ENCODE peak calls at places on chromosomes 4 and X, in six cellular contexts. M, A, U, B, L and V are unnamed samples.

GRCh38 chrX:51332188-51332942 is at the start of gene NUDT10:
- DNase-seq in U (no peak), L (peak), A (peak), M (peak), B (peak), V (no peak)

GRCh38 chr4:3771932-3772495 is 5.8 kb downstream of the ADRA2C start:
- DNase-seq in L (no peak), A (no peak), B (no peak), M (no peak), U (no peak), V (no peak)

GRCh38 chr4:150126880-150127236 is 48.6 kb downstream of the DCLK2 start:
- DNase-seq in L (peak), M (peak), B (no peak), A (peak), U (no peak), V (peak)

GRCh38 chrX:101759000-101759399 is 99.3 kb upstream of the ARMCX2 start:
- DNase-seq in L (peak), B (no peak), U (no peak), M (peak), A (peak), V (no peak)

GRCh38 chr4:23889814-23890269 is at the start of gene PPARGC1A:
- DNase-seq in L (peak), A (peak), M (no peak), U (peak), B (peak), V (no peak)

GRCh38 chr4:139419388-139419914 is 34.5 kb upstream of the RAB33B start:
- DNase-seq in L (peak), M (peak), U (no peak), B (peak), A (peak), V (peak)

GRCh38 chr4:170428929-170429328 is 339.2 kb upstream of the AADAT start:
- DNase-seq in M (no peak), U (no peak), B (no peak), L (no peak), A (no peak), V (no peak)

GRCh38 chr4:141659539-141659938 is 23.2 kb downstream of the IL15 start:
- DNase-seq in M (no peak), L (no peak), A (no peak), B (no peak), U (no peak), V (no peak)

GRCh38 chr4:141352775-141353544 is 132.3 kb downstream of the ZNF330 start:
- DNase-seq in B (no peak), M (peak), L (peak), U (no peak), A (peak), V (peak)

GRCh38 chrX:37315511-37316248 is 33.5 kb upstream of the PRRG1 start:
- DNase-seq in A (no peak), L (no peak), M (no peak), B (no peak), U (no peak), V (no peak)

GRCh38 chr4:127686656-127687055 is 43.5 kb upstream of the SLC25A31 start:
- DNase-seq in B (no peak), U (no peak), A (peak), L (peak), M (peak), V (no peak)

GRCh38 chrX:41010188-41010846 is 74.9 kb upstream of the USP9X start:
- DNase-seq in M (peak), A (peak), L (peak), B (peak), U (peak), V (peak)

GRCh38 chr4:86472377-86473019 is 112.6 kb upstream of the MAPK10 start:
- DNase-seq in A (no peak), M (no peak), U (no peak), L (no peak), B (no peak), V (no peak)

GRCh38 chrX:130055103-130055502 is 55.2 kb downstream of the ELF4 start:
- DNase-seq in A (peak), L (peak), B (no peak), M (peak), U (no peak), V (no peak)

GRCh38 chrX:7139202-7140081 is 8.1 kb upstream of the STS start:
- DNase-seq in M (peak), A (peak), L (peak), B (no peak), U (no peak), V (peak)

GRCh38 chrX:118644378-118644777 is 83.0 kb upstream of the IL13RA1 start:
- DNase-seq in M (peak), U (no peak), B (no peak), A (peak), L (peak), V (no peak)

GRCh38 chr4:110622841-110623709 is at the start of gene PITX2:
- DNase-seq in B (peak), A (peak), U (no peak), L (peak), M (peak), V (peak)

GRCh38 chr4:132065940-132066495 is 1083.1 kb upstream of the PCDH10 start:
- DNase-seq in B (no peak), M (no peak), L (peak), U (no peak), A (no peak), V (no peak)

GRCh38 chr4:89249716-89250361 is 57.8 kb downstream of the GPRIN3 start:
- DNase-seq in U (no peak), B (no peak), L (no peak), M (no peak), A (no peak), V (no peak)

GRCh38 chr4:107970063-107970798 is 19.5 kb upstream of the HADH start:
- DNase-seq in U (no peak), B (no peak), L (no peak), M (no peak), A (no peak), V (no peak)

GRCh38 chr4:180925800-180926199 is 1317.4 kb upstream of the TENM3 start:
- DNase-seq in A (peak), M (no peak), B (no peak), U (no peak), L (peak), V (no peak)

GRCh38 chr4:7244766-7245320 is 52.5 kb downstream of the SORCS2 start:
- DNase-seq in L (no peak), U (no peak), B (no peak), M (no peak), A (no peak), V (no peak)

GRCh38 chr4:121934635-121935034 is 17.2 kb downstream of the TRPC3 start:
- DNase-seq in B (no peak), A (no peak), M (no peak), U (no peak), L (no peak), V (no peak)

GRCh38 chr4:187618701-187619278 is 376.8 kb upstream of the ZFP42 start:
- DNase-seq in U (no peak), B (no peak), L (peak), A (peak), M (peak), V (no peak)

GRCh38 chr4:32824321-32824720 is 2104.2 kb downstream of the PCDH7 start:
- DNase-seq in M (peak), U (no peak), A (no peak), L (peak), B (no peak), V (peak)

GRCh38 chrX:54808109-54808604 is 612 bp downstream of the MAGED2 start:
- DNase-seq in B (peak), U (peak), L (no peak), A (peak), M (no peak), V (no peak)

GRCh38 chr4:21380861-21381260 is 567.7 kb downstream of the KCNIP4 start:
- DNase-seq in A (no peak), L (no peak), M (no peak), U (no peak), B (no peak), V (no peak)

DNA sequence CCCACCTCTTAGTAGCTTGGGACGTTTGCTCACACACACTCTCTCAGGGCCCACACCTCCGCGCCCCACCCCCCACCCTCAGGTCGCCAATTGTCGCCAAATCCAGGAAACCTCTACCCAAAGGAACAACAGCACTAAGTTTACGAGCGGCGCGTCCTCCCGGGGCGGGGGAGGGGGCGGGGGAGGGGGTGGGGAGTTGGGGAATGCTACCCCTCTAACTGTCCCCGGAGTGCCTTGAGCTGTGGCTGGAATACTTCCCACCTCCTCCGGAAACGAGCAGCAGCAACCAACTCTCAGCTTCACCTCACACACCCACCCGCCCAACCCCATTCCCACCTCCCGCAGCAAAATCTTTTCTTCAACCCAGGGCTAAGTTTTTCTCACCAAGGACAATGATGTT is 135.6 kb upstream of the ZIC3 start:
- DNase-seq in B (no peak), L (no peak), M (no peak), A (no peak), U (no peak), V (no peak)
- H3K4me3 ChIP-seq in B (no peak), L (no peak), M (no peak), A (no peak), U (no peak), V (no peak)

DNA sequence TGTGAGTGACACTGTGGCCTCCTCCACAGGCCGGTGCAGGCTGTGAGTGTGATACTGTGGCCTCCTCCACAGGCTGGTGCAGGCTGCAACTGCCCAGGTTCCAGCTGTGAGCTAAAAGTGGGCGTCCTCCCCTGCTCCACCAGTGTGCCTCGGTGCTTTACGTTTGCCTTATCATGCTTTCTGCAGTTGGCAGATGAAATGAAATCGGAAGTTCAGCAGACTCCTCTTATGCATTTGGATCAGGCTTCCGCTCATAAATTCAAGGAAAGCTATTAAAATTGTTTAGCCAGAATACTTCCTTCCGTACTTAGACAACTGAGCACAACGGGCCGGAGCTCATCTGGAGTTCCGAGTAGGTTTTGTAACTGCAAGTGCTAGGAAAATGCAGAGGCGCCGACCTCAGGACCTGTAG is 12.0 kb downstream of the CYP4V2 start:
- DNase-seq in M (no peak), L (no peak), U (no peak), A (no peak), B (no peak), V (no peak)
- H3K4me3 ChIP-seq in M (no peak), L (no peak), U (no peak), A (no peak), B (no peak), V (no peak)

GRCh38 chr4:175671491-175671934 is 140.6 kb downstream of the GPM6A start:
- DNase-seq in U (no peak), M (no peak), B (no peak), L (no peak), A (no peak), V (no peak)
- H3K4me3 ChIP-seq in U (no peak), M (peak), B (no peak), L (peak), A (no peak), V (peak)

DNA sequence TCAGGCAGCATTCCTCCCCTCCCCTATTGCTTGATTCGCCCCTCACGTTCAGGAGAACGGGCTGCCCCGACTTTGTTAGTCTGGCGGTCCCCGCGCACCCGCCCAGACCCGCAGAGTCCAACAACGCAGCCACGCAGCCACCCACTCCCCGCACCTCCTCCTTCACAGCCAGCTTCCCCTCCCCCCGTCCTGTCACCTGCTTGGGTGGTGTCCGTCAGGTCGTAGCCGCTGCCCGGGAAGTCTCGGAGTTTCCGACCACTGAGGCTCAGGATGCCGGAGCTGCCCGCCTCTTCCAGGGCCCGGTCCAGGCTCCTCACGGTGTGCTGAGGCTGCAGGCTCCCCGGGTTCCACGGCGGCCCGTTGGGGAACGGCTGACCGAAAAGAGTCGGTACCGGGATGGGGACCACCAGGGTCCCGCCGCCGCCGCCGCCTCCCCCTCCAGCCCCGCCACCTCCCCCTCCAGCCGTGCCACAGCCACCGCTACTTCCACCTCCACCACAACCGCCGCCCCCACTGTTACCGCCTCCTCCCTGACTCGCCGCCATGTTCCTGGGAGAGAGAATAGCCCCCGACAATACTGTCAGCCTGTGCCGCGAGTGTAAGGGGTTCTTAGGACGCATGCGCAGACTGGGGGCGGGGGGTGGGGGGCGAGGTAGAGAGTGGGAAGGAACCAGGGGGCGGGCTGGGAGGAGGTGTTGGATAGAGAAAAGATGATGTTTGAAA is at the start of gene LRCH2:
- DNase-seq in B (peak), A (peak), U (no peak), M (no peak), L (peak), V (peak)
- H3K4me3 ChIP-seq in B (peak), A (peak), U (peak), M (peak), L (peak), V (peak)

GRCh38 chr4:41428941-41429669 is 108.9 kb upstream of the LIMCH1 start:
- DNase-seq in A (no peak), M (no peak), B (no peak), U (no peak), L (no peak), V (no peak)
- H3K4me3 ChIP-seq in A (no peak), M (no peak), B (no peak), U (no peak), L (no peak), V (no peak)